ENCODE peak calls at places on chromosomes 3 and 15, in nine cellular contexts. J, S, O, I, U, K, Q, P and B are unnamed samples.

GRCh38 chr3:156094391-156094790 is 26.0 kb upstream of the KCNAB1 start:
- DNase-seq in U (no peak), O (no peak), P (no peak), J (no peak), K (no peak), Q (no peak), S (no peak), I (no peak), B (no peak)

GRCh38 chr3:81005992-81006391 is 755.5 kb downstream of the GBE1 start:
- DNase-seq in O (no peak), S (no peak), J (no peak), U (no peak), K (no peak), Q (no peak), P (no peak), I (no peak), B (no peak)

GRCh38 chr15:68126415-68126814 is 72.3 kb downstream of the PIAS1 start:
- DNase-seq in K (no peak), U (no peak), P (no peak), Q (peak), O (no peak), J (peak), I (no peak), S (peak), B (no peak)

GRCh38 chr3:17686613-17687012 is 55.8 kb downstream of the TBC1D5 start:
- DNase-seq in I (no peak), U (peak), K (no peak), S (no peak), P (peak), J (no peak), O (no peak), Q (peak), B (no peak)

GRCh38 chr15:48112242-48112641 is 8.5 kb upstream of the SLC24A5 start:
- DNase-seq in I (no peak), S (no peak), U (no peak), P (no peak), O (peak), J (no peak), Q (peak), K (peak), B (no peak)

GRCh38 chr15:88202231-88202630 is 54.3 kb downstream of the NTRK3 start:
- DNase-seq in S (no peak), J (no peak), Q (peak), U (no peak), O (peak), I (no peak), K (no peak), P (no peak), B (no peak)

GRCh38 chr15:77060560-77060959 is 10.3 kb downstream of the TSPAN3 start:
- DNase-seq in I (peak), J (no peak), Q (peak), U (no peak), P (peak), K (no peak), S (no peak), O (peak), B (no peak)

GRCh38 chr3:180747805-180748361 is 68.6 kb upstream of the CCDC39 start:
- DNase-seq in Q (no peak), U (no peak), J (no peak), S (no peak), K (no peak), O (no peak), I (no peak), P (no peak), B (no peak)

GRCh38 chr3:46517016-46517770 is 19.4 kb downstream of the RTP3 start:
- DNase-seq in I (peak), S (no peak), Q (peak), K (no peak), O (peak), U (no peak), P (no peak), J (no peak), B (no peak)

GRCh38 chr15:62975515-62975914 is 67.0 kb upstream of the TPM1 start:
- DNase-seq in S (no peak), P (no peak), K (peak), O (no peak), I (no peak), Q (no peak), U (peak), J (peak), B (no peak)

GRCh38 chr15:76636059-76636458 is 269.1 kb downstream of the SCAPER start:
- DNase-seq in U (no peak), P (no peak), O (no peak), K (no peak), S (no peak), J (no peak), Q (peak), I (no peak), B (no peak)

GRCh38 chr3:129576514-129577345 is 29.7 kb downstream of the PLXND1 start:
- DNase-seq in P (peak), Q (no peak), O (no peak), I (no peak), S (no peak), U (no peak), K (no peak), J (peak), B (no peak)

GRCh38 chr15:26890988-26891387 is 24.1 kb downstream of the GABRA5 start:
- DNase-seq in O (no peak), K (no peak), I (no peak), Q (no peak), J (no peak), S (no peak), P (no peak), U (no peak), B (no peak)

DNA sequence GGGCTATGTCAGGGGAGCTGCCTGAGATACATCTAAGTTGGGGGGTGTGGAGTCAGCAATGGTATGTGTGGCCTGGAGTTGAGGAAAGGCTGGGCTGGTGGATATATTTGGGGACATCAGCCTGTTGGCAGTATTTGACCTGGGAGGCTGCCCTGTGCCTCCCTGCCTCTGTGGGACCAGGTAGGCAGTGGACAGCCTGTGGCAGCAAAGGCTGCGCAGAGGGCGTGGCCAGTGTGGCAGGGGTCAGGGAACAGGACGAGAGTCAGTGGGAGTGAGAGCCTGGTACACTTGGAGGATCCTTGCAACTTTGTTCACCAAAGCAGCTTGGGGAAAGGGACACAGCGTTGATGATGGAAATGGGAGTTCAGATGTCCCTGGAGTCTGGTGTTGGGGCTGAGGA is 15.0 kb downstream of the TEX264 start:
- DNase-seq in Q (no peak), J (no peak), P (no peak), U (no peak), S (no peak), O (no peak), K (no peak), I (no peak), B (no peak)
- H3K27ac ChIP-seq in Q (no peak), J (peak), P (peak), U (no peak), S (peak), O (peak), K (no peak), I (no peak), B (peak)

GRCh38 chr15:96388673-96389072 is 58.2 kb downstream of the NR2F2 start:
- DNase-seq in Q (no peak), S (no peak), U (no peak), O (no peak), I (no peak), J (no peak), P (no peak), K (no peak), B (no peak)

GRCh38 chr15:96395687-96396086 is 65.2 kb downstream of the NR2F2 start:
- DNase-seq in O (no peak), I (no peak), Q (no peak), J (no peak), K (no peak), P (no peak), S (no peak), U (no peak), B (no peak)

GRCh38 chr15:96393209-96393513 is 62.7 kb downstream of the NR2F2 start:
- DNase-seq in S (no peak), P (no peak), O (no peak), U (no peak), I (no peak), K (no peak), Q (no peak), J (no peak), B (no peak)

GRCh38 chr15:96390986-96391385 is 60.5 kb downstream of the NR2F2 start:
- DNase-seq in J (no peak), U (no peak), O (no peak), I (no peak), S (no peak), Q (peak), K (no peak), P (no peak), B (no peak)

GRCh38 chr15:96392380-96393208 is 62.1 kb downstream of the NR2F2 start:
- DNase-seq in S (no peak), P (peak), J (no peak), U (no peak), K (peak), I (no peak), Q (peak), O (peak), B (no peak)
- H3K27ac ChIP-seq in S (no peak), P (peak), J (no peak), U (peak), K (no peak), I (no peak), Q (no peak), O (no peak), B (no peak)

GRCh38 chr15:80404719-80405553 is 754 bp downstream of the ARNT2 start:
- DNase-seq in I (no peak), S (peak), P (no peak), U (peak), J (peak), K (peak), Q (no peak), O (no peak), B (peak)
- H3K27ac ChIP-seq in I (no peak), S (no peak), P (no peak), U (peak), J (no peak), K (no peak), Q (no peak), O (no peak), B (no peak)

GRCh38 chr3:176759815-176760506 is 437.3 kb downstream of the TBL1XR1 start:
- DNase-seq in J (no peak), U (no peak), I (no peak), Q (no peak), P (no peak), K (no peak), S (no peak), O (no peak), B (no peak)
- H3K27ac ChIP-seq in J (no peak), U (no peak), I (no peak), Q (no peak), P (no peak), K (no peak), S (no peak), O (no peak), B (no peak)

GRCh38 chr3:122184591-122184929 is 1.1 kb downstream of the CASR start:
- DNase-seq in O (no peak), J (no peak), S (no peak), I (no peak), Q (no peak), K (no peak), P (no peak), U (no peak), B (no peak)
- H3K27ac ChIP-seq in O (no peak), J (no peak), S (no peak), I (no peak), Q (no peak), K (no peak), P (no peak), U (no peak), B (no peak)

GRCh38 chr3:140501054-140501769 is 176.7 kb upstream of the TRIM42 start:
- DNase-seq in I (no peak), U (no peak), J (no peak), P (no peak), O (peak), Q (no peak), K (no peak), S (no peak), B (no peak)

GRCh38 chr3:140497331-140497730 is 180.5 kb upstream of the TRIM42 start:
- DNase-seq in S (no peak), I (no peak), U (no peak), K (no peak), O (no peak), J (no peak), Q (no peak), P (no peak), B (no peak)

GRCh38 chr3:140499114-140499757 is 178.6 kb upstream of the TRIM42 start:
- DNase-seq in P (no peak), U (no peak), S (no peak), J (no peak), Q (peak), O (no peak), K (no peak), I (no peak), B (no peak)

GRCh38 chr3:140501770-140502364 is 176.0 kb upstream of the TRIM42 start:
- DNase-seq in I (no peak), J (no peak), P (no peak), O (no peak), U (no peak), Q (no peak), K (no peak), S (no peak), B (no peak)

GRCh38 chr3:140500473-140500872 is 177.4 kb upstream of the TRIM42 start:
- DNase-seq in S (no peak), I (no peak), K (no peak), U (no peak), J (no peak), P (no peak), Q (no peak), O (no peak), B (no peak)
- H3K27ac ChIP-seq in S (no peak), I (no peak), K (no peak), U (no peak), J (no peak), P (no peak), Q (no peak), O (no peak), B (no peak)